ENCODE peak calls at places on chromosomes 13 and 19, in four cellular contexts. K is breast epithelium, U is A549, Y is upper lobe of left lung. V is an unnamed sample.

GRCh38 chr13:60326273-60326672 is 70.7 kb upstream of the TDRD3 start:
- DNase-seq in U (no peak), K (no peak), Y (no peak), V (no peak)

GRCh38 chr19:55580628-55581144 is at the start of gene ZNF579:
- DNase-seq in U (peak; percentile 89), K (peak; percentile 86), Y (peak; percentile 76), V (peak; percentile 86)

GRCh38 chr13:109344552-109345157 is 441.7 kb downstream of the IRS2 start:
- DNase-seq in U (peak; percentile 55), Y (no peak), K (no peak), V (no peak)

GRCh38 chr13:49443689-49444516 is at the start of the genes CAB39L and SETDB2:
- DNase-seq in K (peak; percentile 99), Y (peak; percentile 100), U (peak; percentile 83), V (peak; percentile 99)

GRCh38 chr19:8832132-8833021 is at the start of the genes MBD3L1 and ZNF558:
- DNase-seq in K (peak; percentile 98), Y (peak; percentile 99), U (peak; percentile 83), V (peak; percentile 100)

GRCh38 chr19:6062961-6063575 is 47.2 kb downstream of the RFX2 start:
- DNase-seq in K (peak; percentile 43), U (no peak), Y (no peak), V (no peak)

GRCh38 chr13:113879017-113879416 is 15.1 kb upstream of the GAS6 start:
- DNase-seq in K (no peak), U (no peak), Y (no peak), V (no peak)

GRCh38 chr19:55418185-55418584 is 10.6 kb upstream of the UBE2S start:
- DNase-seq in U (peak; percentile 91), K (no peak), Y (peak; percentile 39), V (peak; percentile 84)

GRCh38 chr13:27528908-27529307 is 78.5 kb upstream of the MTIF3 start:
- DNase-seq in U (no peak), K (no peak), Y (no peak), V (no peak)

GRCh38 chr19:36547001-36547732 is 19.1 kb upstream of the ZNF260 start:
- DNase-seq in U (no peak), Y (no peak), K (no peak), V (no peak)

GRCh38 chr19:49590971-49591730 is at the start of gene PRR12:
- DNase-seq in Y (peak; percentile 50), K (no peak), U (peak; percentile 96), V (peak; percentile 81)

GRCh38 chr13:59879281-59879680 is 284.4 kb downstream of the DIAPH3 start:
- DNase-seq in Y (no peak), K (no peak), U (no peak), V (no peak)

GRCh38 chr19:42480335-42481095 is 37.8 kb upstream of the CXCL17 start:
- DNase-seq in K (no peak), U (no peak), Y (peak; percentile 58), V (no peak)

GRCh38 chr19:49913720-49914119 is 15.3 kb upstream of the ATF5 start:
- DNase-seq in Y (no peak), K (no peak), U (no peak), V (no peak)

GRCh38 chr13:34391071-34391470 is 551.0 kb upstream of the NBEA start:
- DNase-seq in U (peak; percentile 3), K (no peak), Y (no peak), V (no peak)

GRCh38 chr19:45166723-45167252 is 6.0 kb upstream of the NKPD1 start:
- DNase-seq in K (no peak), Y (no peak), U (no peak), V (no peak)

GRCh38 chr19:12937243-12938053 is 961 bp upstream of the CALR start:
- DNase-seq in K (no peak), U (no peak), Y (peak; percentile 63), V (peak; percentile 71)

GRCh38 chr13:112696001-112696868 is 6.4 kb downstream of the ATP11A start:
- DNase-seq in Y (no peak), K (peak; percentile 40), U (no peak), V (no peak)

GRCh38 chr19:12997967-12998940 is 3.0 kb downstream of the NFIX start:
- DNase-seq in K (no peak), U (no peak), Y (no peak), V (no peak)

GRCh38 chr19:7442423-7442822 is 46.4 kb downstream of the PEX11G start:
- DNase-seq in U (no peak), K (no peak), Y (no peak), V (no peak)

GRCh38 chr13:21434588-21434987 is 24.5 kb downstream of the ZDHHC20 start:
- DNase-seq in K (no peak), Y (no peak), U (no peak), V (no peak)

GRCh38 chr13:99617474-99618255 is 116.4 kb downstream of the TM9SF2 start:
- DNase-seq in U (peak; percentile 40), K (no peak), Y (no peak), V (peak; percentile 68)

GRCh38 chr13:35531551-35531950 is 55.1 kb upstream of the MAB21L1 start:
- DNase-seq in K (no peak), Y (no peak), U (no peak), V (no peak)

GRCh38 chr13:40562975-40563349 is 103.5 kb downstream of the FOXO1 start:
- DNase-seq in K (no peak), U (no peak), Y (peak; percentile 31), V (no peak)

GRCh38 chr19:38047048-38047435 is 140.0 kb downstream of the SIPA1L3 start:
- DNase-seq in U (no peak), Y (no peak), K (no peak), V (no peak)

GRCh38 chr19:38970664-38971532 is 4.6 kb downstream of the FBXO17 start:
- DNase-seq in U (no peak), Y (no peak), K (no peak), V (no peak)

GRCh38 chr13:35309711-35310110 is 166.8 kb downstream of the MAB21L1 start:
- DNase-seq in U (no peak), K (no peak), Y (no peak), V (no peak)

GRCh38 chr19:40524655-40525054 is 52.0 kb upstream of the SHKBP1 start:
- DNase-seq in Y (no peak), K (no peak), U (no peak), V (no peak)

GRCh38 chr19:40525234-40526051 is 51.2 kb upstream of the SHKBP1 start:
- DNase-seq in Y (no peak), U (no peak), K (no peak), V (no peak)

GRCh38 chr19:40524133-40524549 is 52.5 kb upstream of the SHKBP1 start:
- DNase-seq in U (no peak), K (no peak), Y (no peak), V (peak; percentile 74)

GRCh38 chr19:40521276-40521675 is 54.5 kb downstream of the SPTBN4 start:
- DNase-seq in Y (no peak), K (no peak), U (no peak), V (peak; percentile 44)

GRCh38 chr19:40523322-40524047 is 53.2 kb upstream of the SHKBP1 start:
- DNase-seq in Y (peak; percentile 63), U (peak; percentile 93), K (no peak), V (peak; percentile 89)
- TF ChIP-seq POLR2A in Y (no peak), U (no peak), K (no peak), V (no peak)

GRCh38 chr19:46850228-46851203 is at the start of gene AP2S1:
- DNase-seq in K (peak; percentile 91), Y (peak; percentile 97), U (peak; percentile 99), V (peak; percentile 96)
- TF ChIP-seq POLR2A in K (peak; percentile 43), Y (no peak), U (peak; percentile 79), V (peak; percentile 69)

GRCh38 chr13:98509271-98510155 is 67.4 kb downstream of the STK24 start:
- DNase-seq in U (peak; percentile 28), K (no peak), Y (peak; percentile 81), V (peak; percentile 97)
- TF ChIP-seq POLR2A in U (no peak), K (no peak), Y (no peak), V (peak; percentile 93)

DNA sequence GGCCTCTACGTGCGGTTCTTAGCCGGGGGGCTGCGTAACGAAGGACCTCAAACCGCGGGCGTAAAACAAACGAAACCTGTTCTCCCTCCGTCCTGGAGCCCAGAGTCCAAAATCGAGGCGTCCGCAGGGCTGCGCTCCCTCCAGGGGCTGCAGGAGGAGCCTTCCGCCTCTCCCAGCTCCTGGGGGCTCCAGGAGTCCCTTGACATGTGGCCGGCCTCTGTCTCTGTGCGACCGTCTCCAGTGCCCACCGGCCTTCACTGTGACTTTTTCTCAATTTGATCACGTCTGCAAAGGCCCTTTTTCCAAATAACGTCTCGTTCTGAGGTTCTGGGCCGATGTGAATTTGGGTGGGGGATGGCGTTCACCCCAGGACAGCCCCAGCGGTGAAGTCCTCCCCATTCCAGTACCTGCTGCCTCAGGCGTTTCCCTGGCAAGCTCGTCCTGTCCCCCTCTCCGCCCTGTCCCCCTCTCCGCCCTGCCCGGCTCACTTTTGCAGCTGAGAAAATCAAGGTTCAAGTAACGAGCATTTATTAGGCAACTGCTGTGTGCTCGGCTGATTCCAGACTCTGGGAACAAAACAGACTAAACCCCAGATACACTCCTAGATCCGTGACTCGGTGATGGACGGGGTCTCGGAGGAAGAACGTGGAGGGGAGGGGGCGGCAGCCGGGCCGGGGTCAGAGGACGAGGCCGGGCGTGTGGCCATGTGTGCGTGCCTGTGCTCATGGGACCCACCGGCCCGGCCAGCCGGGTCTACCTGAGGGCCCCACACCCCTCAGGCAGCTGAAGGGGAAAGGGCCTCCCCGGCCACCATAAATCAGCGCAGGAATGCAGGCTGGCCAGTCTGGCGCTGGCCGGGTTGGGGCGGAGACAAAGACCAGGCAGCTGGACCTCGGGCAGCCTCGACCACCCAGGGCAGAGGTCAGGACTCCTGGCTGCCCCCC is 28.1 kb upstream of the WDR18 start:
- DNase-seq in K (no peak), Y (no peak), U (no peak), V (no peak)
- TF ChIP-seq POLR2A in K (no peak), Y (no peak), U (no peak), V (no peak)

DNA sequence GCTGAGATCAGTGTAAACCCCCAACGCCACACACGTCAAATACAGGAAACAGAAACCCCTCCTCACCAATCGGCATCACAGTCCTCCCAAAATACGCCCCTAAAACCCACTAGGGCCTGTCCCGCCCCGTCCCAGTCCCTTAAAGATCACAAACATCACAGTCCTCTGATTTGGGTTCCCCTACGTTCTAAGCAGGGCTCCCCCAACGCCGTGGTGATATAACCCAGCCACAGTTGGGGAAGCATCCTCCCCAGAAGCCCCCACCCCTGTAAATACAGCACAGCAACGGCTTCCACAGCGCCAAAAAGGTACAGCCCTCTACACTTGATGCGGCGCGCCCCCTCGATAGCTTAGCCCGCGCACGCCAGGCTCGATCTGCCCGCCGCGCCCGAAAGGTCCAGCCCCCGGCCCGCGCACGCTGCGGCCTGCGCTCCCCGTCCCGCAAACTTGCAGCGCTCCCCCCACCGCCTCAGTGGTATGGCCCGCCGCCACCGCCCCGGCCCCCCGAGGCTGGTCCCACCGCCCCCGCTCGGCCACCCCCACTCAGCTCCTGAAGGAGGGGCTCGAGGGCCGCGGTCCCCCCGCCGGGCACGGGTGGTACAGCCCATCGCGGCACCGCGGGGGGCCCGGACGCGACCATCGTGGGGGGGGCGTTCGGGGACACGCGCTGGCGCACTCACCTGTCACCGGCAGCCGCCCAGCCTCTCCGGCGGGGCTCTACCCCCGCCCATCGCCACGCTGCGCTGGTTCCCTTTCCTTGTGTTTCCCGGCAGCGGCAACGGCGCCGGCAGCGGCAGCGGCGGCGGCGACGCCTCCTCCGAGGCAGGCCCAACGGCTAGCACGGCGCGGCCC is at the start of gene AKT2:
- DNase-seq in K (peak; percentile 60), Y (no peak), U (peak; percentile 85), V (peak; percentile 89)
- TF ChIP-seq POLR2A in K (no peak), Y (no peak), U (no peak), V (peak; percentile 24)

GRCh38 chr13:74040200-74040599 is 94.0 kb downstream of the KLF12 start:
- DNase-seq in U (peak; percentile 32), K (no peak), Y (peak; percentile 31), V (peak; percentile 4)
- TF ChIP-seq POLR2A in U (no peak), K (no peak), Y (no peak), V (no peak)